ENCODE peak calls at places on chromosomes 4 and X, in four cellular contexts. H, J, A and P are unnamed samples. For H3K4me1, the result is how much of the 10 kb centered on the place peaks cover.

GRCh38 chr4:54657556-54658313 is at the start of gene KIT:
- DNase-seq in H (peak), A (no peak), J (no peak), P (no peak)

GRCh38 chr4:73450398-73451004 is 14.5 kb downstream of the AFP start:
- DNase-seq in J (no peak), A (no peak), H (peak), P (no peak)

GRCh38 chrX:74420194-74421035 is 878 bp upstream of the SLC16A2 start:
- DNase-seq in J (no peak), H (no peak), A (no peak), P (no peak)

GRCh38 chr4:101102114-101102752 is 245.1 kb downstream of the PPP3CA start:
- DNase-seq in J (no peak), H (no peak), A (no peak), P (no peak)

GRCh38 chrX:48823029-48823428 is 3.3 kb upstream of the ERAS start:
- DNase-seq in H (no peak), J (no peak), A (no peak), P (no peak)

GRCh38 chr4:82491251-82491960 is 61.0 kb downstream of the ENOPH1 start:
- DNase-seq in H (no peak), A (no peak), J (no peak), P (no peak)

GRCh38 chr4:126969360-126969759 is 663.4 kb upstream of the INTU start:
- DNase-seq in A (no peak), J (no peak), H (no peak), P (no peak)

GRCh38 chr4:137794779-137795178 is 262.5 kb upstream of the PCDH18 start:
- DNase-seq in H (no peak), J (no peak), A (no peak), P (no peak)

GRCh38 chr4:141646969-141647368 is 10.6 kb downstream of the IL15 start:
- DNase-seq in A (no peak), J (no peak), H (no peak), P (no peak)

GRCh38 chr4:123784626-123785025 is 388.0 kb downstream of the SPRY1 start:
- DNase-seq in A (no peak), H (no peak), J (no peak), P (no peak)

GRCh38 chr4:81631958-81632439 is 160.3 kb upstream of the RASGEF1B start:
- DNase-seq in J (no peak), H (no peak), A (peak), P (no peak)

GRCh38 chrX:32395878-32396277 is 815.5 kb downstream of the DMD start:
- DNase-seq in J (no peak), A (no peak), H (no peak), P (no peak)

GRCh38 chrX:46665232-46666162 is 91.9 kb downstream of the CHST7 start:
- DNase-seq in J (no peak), A (no peak), H (no peak), P (no peak)

GRCh38 chr4:69092190-69092589 is 4.1 kb upstream of the UGT2B7 start:
- DNase-seq in J (no peak), H (no peak), A (no peak), P (no peak)

GRCh38 chr4:85489273-85489672 is 14.3 kb downstream of the ARHGAP24 start:
- DNase-seq in A (no peak), J (no peak), H (no peak), P (no peak)

GRCh38 chrX:44019911-44020310 is 46.7 kb upstream of the NDP start:
- DNase-seq in H (no peak), A (no peak), J (no peak), P (no peak)

GRCh38 chr4:8847764-8848163 is 23.9 kb downstream of the HMX1 start:
- DNase-seq in H (peak), A (no peak), J (peak), P (no peak)

GRCh38 chrX:117768861-117769604 is 347.6 kb downstream of the KLHL13 start:
- DNase-seq in A (no peak), J (no peak), H (no peak), P (no peak)

GRCh38 chrX:48531359-48531954 is 8.1 kb upstream of the TBC1D25 start:
- DNase-seq in A (no peak), J (no peak), H (peak), P (no peak)

GRCh38 chr4:144288011-144288903 is 147.7 kb upstream of the GYPA start:
- DNase-seq in A (no peak), H (no peak), J (no peak), P (no peak)

GRCh38 chr4:97411352-97411751 is 731.9 kb downstream of the STPG2 start:
- DNase-seq in J (no peak), A (no peak), H (no peak), P (no peak)
- TF ChIP-seq TCF7L2 in J (no peak), A (no peak), H (no peak), P (no peak)

GRCh38 chrX:66015906-66016689 is 23.8 kb downstream of the VSIG4 start:
- DNase-seq in J (no peak), H (peak), A (no peak), P (no peak)
- H3K4me1 ChIP-seq in J (under half), H (half or more), A (under half), P (under half)

GRCh38 chr4:184280591-184281071 is 63.0 kb upstream of the ENPP6 start:
- DNase-seq in J (no peak), H (no peak), A (peak), P (no peak)

GRCh38 chr4:184279496-184280082 is 61.9 kb upstream of the ENPP6 start:
- DNase-seq in H (no peak), J (no peak), A (no peak), P (no peak)

GRCh38 chr4:184282251-184282713 is 64.6 kb upstream of the ENPP6 start:
- DNase-seq in H (no peak), A (peak), J (no peak), P (no peak)

GRCh38 chr4:184281231-184282139 is 63.8 kb upstream of the ENPP6 start:
- DNase-seq in A (no peak), H (no peak), J (no peak), P (no peak)

GRCh38 chr4:184280104-184280503 is 62.4 kb upstream of the ENPP6 start:
- DNase-seq in A (no peak), H (no peak), J (no peak), P (no peak)
- TF ChIP-seq POLR2AphosphoS5 in A (no peak), H (no peak), J (no peak), P (no peak)

GRCh38 chrX:115602308-115602707 is 41.3 kb downstream of the PLS3 start:
- DNase-seq in H (no peak), J (no peak), A (no peak), P (no peak)

GRCh38 chrX:115598556-115598955 is 37.6 kb downstream of the PLS3 start:
- DNase-seq in H (no peak), A (no peak), J (no peak), P (no peak)

GRCh38 chrX:115603534-115604074 is 42.6 kb downstream of the PLS3 start:
- DNase-seq in J (no peak), A (no peak), H (no peak), P (no peak)

GRCh38 chrX:115606861-115607260 is 45.9 kb downstream of the PLS3 start:
- DNase-seq in H (no peak), J (no peak), A (no peak), P (no peak)

GRCh38 chrX:115602729-115603389 is 41.9 kb downstream of the PLS3 start:
- DNase-seq in J (no peak), A (no peak), H (no peak), P (peak)
- TF ChIP-seq TCF7L2 in J (no peak), A (no peak), H (no peak), P (no peak)

GRCh38 chr4:70709551-70710080 is 12.1 kb upstream of the RUFY3 start:
- DNase-seq in J (no peak), H (no peak), A (peak), P (no peak)
- H3K4me1 ChIP-seq in J (under half), H (under half), A (half or more), P (under half)

GRCh38 chr4:25861951-25862410 is 807 bp downstream of the SEL1L3 start:
- DNase-seq in J (no peak), A (no peak), H (peak), P (no peak)
- TF ChIP-seq POLR2AphosphoS5 in J (no peak), A (no peak), H (no peak), P (no peak)

GRCh38 chrX:136266828-136267227 is 15.6 kb upstream of the MAP7D3 start:
- DNase-seq in J (no peak), A (no peak), H (no peak), P (no peak)
- TF ChIP-seq TCF7L2 in J (no peak), A (no peak), H (no peak), P (no peak)

GRCh38 chr4:185780472-185780871 is 31.5 kb downstream of the SORBS2 start:
- DNase-seq in H (no peak), A (no peak), J (no peak), P (no peak)

GRCh38 chr4:185781555-185782215 is 30.3 kb downstream of the SORBS2 start:
- DNase-seq in H (no peak), J (no peak), A (no peak), P (no peak)

GRCh38 chr4:185782523-185782922 is 29.5 kb downstream of the SORBS2 start:
- DNase-seq in J (no peak), H (no peak), A (peak), P (no peak)

GRCh38 chr4:185786422-185786821 is 25.6 kb downstream of the SORBS2 start:
- DNase-seq in H (no peak), J (no peak), A (no peak), P (no peak)

GRCh38 chr4:185783574-185783973 is 28.4 kb downstream of the SORBS2 start:
- DNase-seq in A (no peak), H (no peak), J (no peak), P (no peak)
- H3K4me1 ChIP-seq in A (half or more), H (under half), J (under half), P (under half)

DNA sequence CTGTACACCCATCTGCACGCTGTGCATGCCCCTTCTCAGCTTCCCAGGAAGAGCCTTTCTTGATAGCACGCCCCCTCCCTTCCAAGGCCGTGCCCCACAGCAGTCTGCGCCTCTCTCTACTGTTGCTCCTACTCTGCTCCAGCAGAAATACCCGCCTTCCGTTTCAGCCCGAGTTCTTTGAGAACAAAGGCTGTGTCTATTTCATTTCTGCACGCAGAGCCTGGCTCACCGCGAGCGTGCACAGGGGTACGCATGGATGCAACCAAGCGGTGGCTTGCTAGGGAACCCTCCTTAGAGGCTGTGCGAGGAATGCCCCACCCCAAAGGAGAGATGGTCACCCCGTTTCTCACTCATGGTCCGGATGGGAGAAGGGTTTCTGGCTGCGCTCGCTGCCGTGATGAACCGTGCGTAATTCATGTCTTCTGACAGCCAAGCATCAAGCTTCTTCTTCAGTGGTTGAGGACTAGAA is 448 bp downstream of the AADAT start:
- DNase-seq in H (no peak), J (no peak), A (peak), P (no peak)
- TF ChIP-seq POLR2AphosphoS5 in H (no peak), J (no peak), A (no peak), P (no peak)